ENCODE peak calls at places on chromosomes 11 and 22, in six cellular contexts. Z is osteocyte, U is RPMI7951, L is T-helper 1 cell, W is neuronal stem cell, S is AG04449. F is an unnamed sample.

GRCh38 chr11:106305458-106305857 is 228.0 kb downstream of the AASDHPPT start:
- DNase-seq in Z (no peak), U (no peak), L (no peak), W (no peak), S (no peak), F (no peak)

GRCh38 chr22:40289991-40290459 is 56.3 kb upstream of the ADSL start:
- DNase-seq in Z (no peak), U (peak), L (peak), W (no peak), S (no peak), F (no peak)

GRCh38 chr22:46780453-46780852 is 18.0 kb downstream of the TBC1D22A start:
- DNase-seq in Z (no peak), U (no peak), L (no peak), W (no peak), S (no peak), F (no peak)

GRCh38 chr11:125724125-125724524 is 22.0 kb upstream of the PATE1 start:
- DNase-seq in Z (no peak), U (peak), L (no peak), W (no peak), S (no peak), F (no peak)

GRCh38 chr11:74749965-74750296 is 1.3 kb downstream of the RNF169 start:
- DNase-seq in Z (no peak), U (no peak), L (no peak), W (no peak), S (no peak), F (no peak)

GRCh38 chr11:9172394-9172793 is 81.0 kb upstream of the SCUBE2 start:
- DNase-seq in Z (no peak), U (no peak), L (no peak), W (no peak), S (no peak), F (no peak)

GRCh38 chr11:27717801-27718229 is 17.6 kb upstream of the BDNF start:
- DNase-seq in Z (no peak), U (peak), L (no peak), W (no peak), S (no peak), F (peak)

GRCh38 chr11:5992604-5993251 is 5.9 kb upstream of the OR52L1 start:
- DNase-seq in Z (no peak), U (peak), L (no peak), W (peak), S (no peak), F (no peak)

GRCh38 chr22:44026630-44027511 is 2.8 kb downstream of the PARVB start:
- DNase-seq in Z (no peak), U (peak), L (peak), W (no peak), S (no peak), F (no peak)

GRCh38 chr22:39616051-39616450 is 45.5 kb downstream of the CACNA1I start:
- DNase-seq in Z (no peak), U (no peak), L (no peak), W (no peak), S (no peak), F (no peak)

GRCh38 chr11:68115285-68115684 is 5.9 kb downstream of the CHKA start:
- DNase-seq in Z (no peak), U (no peak), L (no peak), W (no peak), S (no peak), F (no peak)

GRCh38 chr11:47950396-47950795 is 30.0 kb upstream of the PTPRJ start:
- DNase-seq in Z (no peak), U (peak), L (peak), W (no peak), S (no peak), F (no peak)

GRCh38 chr11:45872513-45873356 is 12.7 kb upstream of the MAPK8IP1 start:
- DNase-seq in Z (no peak), U (peak), L (peak), W (peak), S (peak), F (peak)

GRCh38 chr22:49503896-49504521 is 323.7 kb downstream of the BRD1 start:
- DNase-seq in Z (no peak), U (no peak), L (peak), W (no peak), S (no peak), F (no peak)

GRCh38 chr11:73141031-73141308 is 1.1 kb downstream of the FCHSD2 start:
- DNase-seq in Z (peak), U (no peak), L (peak), W (peak), S (no peak), F (no peak)

GRCh38 chr22:32764330-32765116 is 37.0 kb upstream of the TIMP3 start:
- DNase-seq in Z (no peak), U (peak), L (no peak), W (no peak), S (peak), F (no peak)

GRCh38 chr11:61023086-61024035 is 51.9 kb downstream of the CD6 start:
- DNase-seq in Z (no peak), U (no peak), L (peak), W (no peak), S (no peak), F (no peak)

GRCh38 chr11:10526974-10527918 is 13.7 kb downstream of the RNF141 start:
- DNase-seq in Z (no peak), U (no peak), L (peak), W (no peak), S (no peak), F (no peak)

GRCh38 chr11:65206441-65206841 is 24.7 kb downstream of the CAPN1 start:
- DNase-seq in Z (no peak), U (no peak), L (no peak), W (no peak), S (no peak), F (no peak)

GRCh38 chr11:115458877-115459276 is 45.3 kb downstream of the CADM1 start:
- DNase-seq in Z (no peak), U (peak), L (no peak), W (no peak), S (no peak), F (peak)

GRCh38 chr11:102453286-102453797 is 777 bp upstream of the TMEM123 start:
- DNase-seq in Z (no peak), U (no peak), L (no peak), W (no peak), S (no peak), F (no peak)

GRCh38 chr11:94623120-94623735 is 56.1 kb downstream of the PIWIL4 start:
- DNase-seq in Z (no peak), U (peak), L (peak), W (peak), S (peak), F (peak)

GRCh38 chr11:129440028-129440630 is 64.5 kb downstream of the BARX2 start:
- DNase-seq in Z (peak), U (no peak), L (no peak), W (no peak), S (no peak), F (no peak)

GRCh38 chr22:46842606-46843005 is 80.2 kb downstream of the TBC1D22A start:
- DNase-seq in Z (no peak), U (no peak), L (no peak), W (no peak), S (no peak), F (no peak)

F was measured in retina.